ENCODE peak calls at places on chromosomes 13 and 19, in four cellular contexts. N is stimulated activated CD4-positive, alpha-beta T cell treated with anti-CD3 and anti-CD28 coated beads, Interleukin-1b, Interleukin-23, amount 100 ng/mL, for 1 hour; S is left cardiac atrium; V is GM12865. C is an unnamed sample.

GRCh38 chr13:89899302-89900103 is 1448.0 kb upstream of the MIR17HG start:
- DNase-seq in V (no peak), N (no peak), S (no peak), C (peak; percentile 27)

GRCh38 chr13:26896986-26897668 is 136.5 kb upstream of the GPR12 start:
- DNase-seq in S (no peak), N (no peak), V (no peak), C (no peak)

GRCh38 chr13:101331731-101332130 is 84.6 kb downstream of the NALCN start:
- DNase-seq in V (no peak), S (no peak), N (no peak), C (no peak)

GRCh38 chr19:31338069-31338767 is 11.0 kb downstream of the TSHZ3 start:
- DNase-seq in N (no peak), S (peak; percentile 66), V (no peak), C (no peak)

GRCh38 chr19:9875796-9876195 is 40.7 kb downstream of the PIN1 start:
- DNase-seq in S (no peak), N (no peak), V (no peak), C (no peak)

GRCh38 chr13:21079761-21080730 is 18.7 kb upstream of the LATS2 start:
- DNase-seq in S (no peak), N (no peak), V (no peak), C (peak; percentile 92)

GRCh38 chr19:49910179-49910578 is 13.5 kb upstream of the IL4I1 start:
- DNase-seq in N (no peak), S (no peak), V (no peak), C (no peak)

GRCh38 chr19:6378036-6378435 is 2.3 kb upstream of the PSPN start:
- DNase-seq in N (no peak), V (no peak), S (no peak), C (no peak)

GRCh38 chr19:53394522-53394973 is 401 bp upstream of the ZNF765 start:
- DNase-seq in V (peak; percentile 2), N (no peak), S (peak; percentile 67), C (no peak)

GRCh38 chr19:40332669-40333068 is 15.5 kb downstream of the C19orf47 start:
- DNase-seq in N (no peak), V (no peak), S (no peak), C (no peak)

GRCh38 chr13:33284916-33285315 is 639 bp downstream of the STARD13 start:
- DNase-seq in V (no peak), N (no peak), S (no peak), C (peak; percentile 61)

GRCh38 chr13:110306960-110307696 is at the start of the genes COL4A1 and COL4A2:
- DNase-seq in N (no peak), S (peak; percentile 84), V (no peak), C (peak; percentile 87)

GRCh38 chr13:85896516-85897450 is 97.6 kb upstream of the SLITRK6 start:
- DNase-seq in S (no peak), V (no peak), N (no peak), C (no peak)

GRCh38 chr13:98438246-98439135 is 138.4 kb downstream of the STK24 start:
- DNase-seq in V (no peak), N (no peak), S (no peak), C (no peak)

GRCh38 chr13:49932066-49932465 is 4.1 kb downstream of the SPRYD7 start:
- DNase-seq in V (no peak), S (no peak), N (no peak), C (no peak)

GRCh38 chr19:45247136-45247535 is 1.9 kb upstream of the EXOC3L2 start:
- DNase-seq in N (no peak), V (no peak), S (no peak), C (no peak)

GRCh38 chr19:57954996-57955395 is 7.5 kb upstream of the ZNF256 start:
- DNase-seq in S (no peak), V (no peak), N (no peak), C (no peak)

GRCh38 chr13:94153586-94153985 is 325.9 kb downstream of the DCT start:
- DNase-seq in S (no peak), N (no peak), V (no peak), C (no peak)

GRCh38 chr13:44575741-44576395 is at the start of gene TSC22D1:
- DNase-seq in S (peak; percentile 56), N (peak; percentile 26), V (peak; percentile 73), C (peak; percentile 62)

GRCh38 chr13:35723820-35724219 is 247.3 kb upstream of the MAB21L1 start:
- DNase-seq in S (peak; percentile 58), V (no peak), N (no peak), C (no peak)